ENCODE peak calls at places on chromosomes 13 and 19, in four cellular contexts. W, K, E and X are unnamed samples.

GRCh38 chr13:36819064-36819810 is at the start of gene RFXAP:
- DNase-seq in E (peak), K (peak), W (peak), X (peak)

GRCh38 chr19:33740811-33741396 is 55.8 kb upstream of the KCTD15 start:
- DNase-seq in E (peak), W (no peak), K (peak), X (peak)

GRCh38 chr19:17553256-17553655 is 2.2 kb upstream of the COLGALT1 start:
- DNase-seq in W (no peak), E (no peak), K (peak), X (no peak)

GRCh38 chr19:33510728-33511255 is 10.8 kb downstream of the PEPD start:
- DNase-seq in K (no peak), E (no peak), W (no peak), X (no peak)

GRCh38 chr19:13149628-13150186 is 468 bp downstream of the STX10 start:
- DNase-seq in W (no peak), K (no peak), E (peak), X (no peak)

GRCh38 chr19:13817018-13817614 is 21.9 kb downstream of the ZSWIM4 start:
- DNase-seq in K (peak), E (no peak), W (no peak), X (no peak)

GRCh38 chr19:6212403-6213265 is 67.1 kb downstream of the MLLT1 start:
- DNase-seq in E (no peak), K (no peak), W (no peak), X (no peak)

GRCh38 chr19:53989600-53990533 is 1.6 kb upstream of the CACNG6 start:
- DNase-seq in K (no peak), W (no peak), E (no peak), X (no peak)

GRCh38 chr13:93502071-93502470 is 275.5 kb downstream of the GPC6 start:
- DNase-seq in W (no peak), K (no peak), E (no peak), X (no peak)

GRCh38 chr19:49690073-49690655 is 752 bp upstream of the CPT1C start:
- DNase-seq in K (no peak), W (no peak), E (no peak), X (no peak)
- TF ChIP-seq TARDBP in K (no peak), W (no peak), E (no peak), X (no peak)

DNA sequence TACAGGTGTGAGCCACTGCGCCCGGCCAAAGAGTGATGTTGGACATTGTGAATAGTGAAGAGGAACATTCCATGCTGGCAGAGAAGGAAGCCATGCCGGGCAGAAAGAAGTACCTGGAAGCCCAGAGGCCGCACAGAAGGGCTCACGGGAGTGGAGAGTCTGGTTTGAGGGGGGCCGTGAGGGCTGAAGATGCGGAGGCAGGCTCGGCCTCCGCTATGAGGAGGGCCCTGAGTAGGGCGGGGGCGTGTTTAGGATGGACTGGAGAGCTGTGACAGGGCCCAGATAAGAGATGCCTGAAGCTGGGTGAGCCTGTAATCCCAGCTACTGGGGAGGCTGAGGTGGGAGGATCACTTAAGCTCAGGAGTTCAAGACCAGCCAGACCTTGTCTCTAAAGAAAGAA is 1.6 kb downstream of the JOSD2 start:
- DNase-seq in W (no peak), K (peak), E (no peak), X (no peak)
- TF ChIP-seq FOXM1 in W (no peak), K (no peak), E (no peak), X (no peak)

GRCh38 chr19:15443325-15443724 is 6.4 kb downstream of the WIZ start:
- DNase-seq in E (no peak), K (no peak), W (no peak), X (no peak)

GRCh38 chr19:15444505-15445226 is 5.1 kb downstream of the WIZ start:
- DNase-seq in W (no peak), K (no peak), E (no peak), X (no peak)

GRCh38 chr19:15442142-15442920 is 7.4 kb downstream of the WIZ start:
- DNase-seq in W (no peak), E (no peak), K (no peak), X (no peak)

GRCh38 chr19:15445227-15445605 is 4.5 kb downstream of the WIZ start:
- DNase-seq in W (no peak), E (no peak), K (no peak), X (no peak)

GRCh38 chr19:15443838-15444237 is 5.9 kb downstream of the WIZ start:
- DNase-seq in W (no peak), E (no peak), K (no peak), X (no peak)
- TF ChIP-seq TARDBP in W (no peak), E (no peak), K (no peak), X (no peak)

GRCh38 chr13:109163052-109163413 is 533.6 kb downstream of the MYO16 start:
- DNase-seq in E (no peak), W (no peak), K (no peak), X (no peak)

GRCh38 chr13:109165417-109165904 is 536.0 kb downstream of the MYO16 start:
- DNase-seq in K (no peak), W (no peak), E (no peak), X (no peak)

GRCh38 chr13:109172099-109172498 is 542.7 kb downstream of the MYO16 start:
- DNase-seq in K (no peak), W (no peak), E (no peak), X (no peak)

GRCh38 chr13:109162248-109163051 is 533.0 kb downstream of the MYO16 start:
- DNase-seq in K (no peak), E (no peak), W (peak), X (no peak)

DNA sequence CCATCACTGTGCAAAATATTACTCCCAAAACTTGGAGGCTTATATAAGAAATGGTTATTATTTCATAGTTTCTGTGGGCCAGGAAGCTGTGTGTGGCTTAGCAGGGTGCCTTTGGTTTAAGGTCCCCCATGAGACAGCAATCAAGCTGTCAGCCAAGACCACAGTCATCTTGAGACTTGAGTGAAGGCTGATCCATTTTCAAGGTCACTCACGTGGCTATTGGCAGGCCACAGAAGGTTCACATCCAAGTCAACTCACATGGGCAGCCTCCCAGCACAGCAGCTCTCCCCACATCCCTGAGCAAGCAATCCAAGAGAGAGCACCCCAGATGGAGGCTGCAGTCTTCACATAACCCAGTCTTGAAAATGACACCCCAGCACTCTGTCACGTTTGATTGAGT is 537.4 kb downstream of the MYO16 start:
- DNase-seq in K (no peak), E (no peak), W (no peak), X (no peak)
- TF ChIP-seq FOXM1 in K (no peak), E (no peak), W (no peak), X (no peak)

DNA sequence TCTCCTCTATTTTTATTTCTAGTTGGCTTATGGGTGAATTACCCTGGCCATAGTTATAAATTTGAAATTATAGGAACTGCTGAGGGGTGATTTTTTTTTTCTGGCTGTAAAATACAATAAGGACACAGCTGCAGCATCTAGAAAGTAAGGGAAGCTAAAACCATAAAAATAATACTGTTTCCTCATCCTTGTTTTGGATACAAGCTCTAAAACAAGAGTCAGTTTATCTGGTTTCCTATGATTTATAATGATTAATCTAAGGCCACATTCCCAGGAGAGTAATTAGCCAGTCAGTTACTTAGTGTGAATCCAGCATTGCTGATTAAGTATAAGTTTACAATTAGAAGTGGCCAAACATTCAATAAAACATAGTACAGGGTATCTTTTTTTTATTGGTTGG is 219.1 kb upstream of the NBEA start:
- DNase-seq in W (no peak), K (no peak), E (no peak), X (no peak)
- TF ChIP-seq TARDBP in W (no peak), K (no peak), E (no peak), X (no peak)

GRCh38 chr19:58439576-58440554 is at the start of gene ZNF132:
- DNase-seq in E (no peak), K (no peak), W (peak), X (no peak)
- TF ChIP-seq FOXM1 in E (no peak), K (no peak), W (no peak), X (no peak)

GRCh38 chr13:32272021-32272695 is 43.0 kb downstream of the ZAR1L start:
- DNase-seq in W (no peak), E (no peak), K (no peak), X (no peak)
- TF ChIP-seq TARDBP in W (no peak), E (no peak), K (no peak), X (no peak)

DNA sequence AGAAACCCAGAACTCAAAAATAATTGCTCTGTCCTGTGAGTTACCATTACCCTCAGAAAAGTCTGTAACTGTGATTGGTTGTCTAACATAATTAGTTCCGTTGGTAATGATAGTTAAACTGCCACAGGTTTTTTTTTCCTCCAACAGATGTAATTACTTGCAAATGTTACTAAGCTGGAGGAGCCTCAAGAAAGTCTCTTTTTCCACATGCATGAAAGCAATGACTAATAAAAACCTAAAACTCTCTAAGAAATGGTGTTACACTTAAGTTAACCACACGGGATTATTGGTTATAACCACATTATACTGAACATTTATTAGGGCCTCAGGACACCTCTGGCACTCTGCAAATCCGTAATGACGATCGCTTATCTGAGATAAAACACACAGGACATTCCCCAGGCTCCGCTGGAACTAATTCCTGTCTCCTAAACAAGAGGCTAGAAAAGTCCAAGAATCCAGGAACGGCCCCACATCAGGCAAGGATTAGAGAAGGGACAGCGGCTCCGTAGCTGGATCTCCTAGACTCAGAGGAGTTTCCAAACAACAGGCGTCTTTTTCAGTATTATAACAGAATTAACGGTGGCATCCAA is 753 bp downstream of the ZNF235 start:
- DNase-seq in W (no peak), E (no peak), K (peak), X (peak)
- TF ChIP-seq FOXM1 in W (no peak), E (no peak), K (no peak), X (no peak)